ENCODE peak calls at places on chromosomes 7 and 10, in four cellular contexts. J, R, W and T are unnamed samples.

GRCh38 chr10:29430101-29430500 is 141.2 kb downstream of the LYZL1 start:
- DNase-seq in J (no peak), W (no peak), R (no peak), T (no peak)

GRCh38 chr7:134548877-134549276 is at the start of gene AKR1B15:
- DNase-seq in R (peak; percentile 51), J (no peak), W (no peak), T (no peak)

GRCh38 chr10:48509974-48510692 is 94.7 kb downstream of the ARHGAP22 start:
- DNase-seq in J (peak; percentile 38), R (no peak), W (no peak), T (no peak)

GRCh38 chr10:71648595-71649320 is 70.8 kb downstream of the C10orf105 start:
- DNase-seq in J (no peak), W (no peak), R (no peak), T (no peak)

GRCh38 chr10:69641261-69641980 is 11.4 kb downstream of the FAM241B start:
- DNase-seq in R (no peak), W (no peak), J (no peak), T (no peak)

GRCh38 chr10:121036431-121036830 is 185.3 kb downstream of the WDR11 start:
- DNase-seq in J (no peak), R (peak; percentile 7), W (no peak), T (no peak)

GRCh38 chr10:131249238-131249956 is 62.1 kb downstream of the TCERG1L start:
- DNase-seq in R (no peak), J (no peak), W (no peak), T (no peak)

GRCh38 chr10:6409982-6410694 is 169.9 kb downstream of the PRKCQ start:
- DNase-seq in W (peak; percentile 7), J (no peak), R (peak; percentile 91), T (no peak)

GRCh38 chr10:14016011-14016536 is 314.6 kb downstream of the FRMD4A start:
- DNase-seq in J (no peak), R (peak; percentile 45), W (peak; percentile 36), T (no peak)

GRCh38 chr7:97118306-97118917 is 914 bp downstream of the SDHAF3 start:
- DNase-seq in J (no peak), W (no peak), R (peak; percentile 22), T (no peak)

GRCh38 chr10:26380815-26381214 is 57.3 kb upstream of the APBB1IP start:
- DNase-seq in W (no peak), R (no peak), J (no peak), T (no peak)

GRCh38 chr7:106039486-106040060 is 72.5 kb downstream of the SYPL1 start:
- DNase-seq in R (peak; percentile 64), J (peak; percentile 67), W (peak; percentile 27), T (no peak)

GRCh38 chr7:11319491-11320274 is 346.0 kb downstream of the PHF14 start:
- DNase-seq in W (peak; percentile 57), R (peak; percentile 58), J (no peak), T (no peak)

GRCh38 chr7:117248810-117249209 is 74.0 kb downstream of the WNT2 start:
- DNase-seq in W (no peak), J (no peak), R (peak; percentile 61), T (no peak)

GRCh38 chr7:31096198-31096881 is 44.2 kb downstream of the ADCYAP1R1 start:
- DNase-seq in R (no peak), J (peak; percentile 22), W (no peak), T (no peak)

GRCh38 chr10:4351723-4352565 is 474.1 kb upstream of the AKR1E2 start:
- DNase-seq in J (no peak), R (peak; percentile 86), W (no peak), T (no peak)

GRCh38 chr7:913736-914520 is 37.6 kb downstream of the GET4 start:
- DNase-seq in J (no peak), W (no peak), R (no peak), T (no peak)

GRCh38 chr7:37912756-37913155 is 3.9 kb downstream of the SFRP4 start:
- DNase-seq in R (no peak), J (no peak), W (peak; percentile 70), T (no peak)

GRCh38 chr10:10044959-10045764 is 972.5 kb upstream of the CELF2 start:
- DNase-seq in W (no peak), R (no peak), J (no peak), T (no peak)

GRCh38 chr10:33155720-33156638 is 178.5 kb downstream of the NRP1 start:
- DNase-seq in W (peak; percentile 69), J (no peak), R (peak; percentile 29), T (no peak)

GRCh38 chr7:151472644-151473380 is 32.9 kb upstream of the CRYGN start:
- DNase-seq in J (no peak), R (no peak), W (peak; percentile 74), T (no peak)

GRCh38 chr10:70096705-70097420 is 35.8 kb downstream of the AIFM2 start:
- DNase-seq in J (no peak), W (no peak), R (no peak), T (no peak)

GRCh38 chr10:42475168-42476098 is 162.9 kb downstream of the ZNF33B start:
- DNase-seq in J (no peak), W (peak; percentile 11), R (no peak), T (no peak)

GRCh38 chr10:114380060-114380459 is 24.2 kb downstream of the AFAP1L2 start:
- DNase-seq in W (no peak), R (no peak), J (no peak), T (no peak)

GRCh38 chr10:104109908-104110662 is 11.9 kb upstream of the SFR1 start:
- DNase-seq in W (peak; percentile 84), J (no peak), R (peak; percentile 90), T (no peak)

GRCh38 chr10:70880077-70880534 is 8.3 kb downstream of the PCBD1 start:
- DNase-seq in J (peak; percentile 73), R (peak; percentile 81), W (peak; percentile 73), T (peak; percentile 53)